ENCODE peak calls at places on chromosomes 12 and 14, in ten cellular contexts. S, E, K, A, Z, Q, Y, B, D and W are unnamed samples. For H3K36me3, the result is how much of the 10 kb centered on the place peaks cover.

GRCh38 chr12:101498252-101498651 is 23.1 kb downstream of the SPIC start:
- DNase-seq in S (no peak), E (no peak), K (no peak), A (no peak), Z (no peak), Q (no peak), Y (no peak), B (no peak), D (no peak), W (no peak)

GRCh38 chr12:78057075-78057474 is 226.4 kb downstream of the NAV3 start:
- DNase-seq in S (no peak), E (no peak), K (no peak), A (no peak), Z (no peak), Q (no peak), Y (no peak), B (no peak), D (no peak), W (no peak)

GRCh38 chr12:23108957-23109356 is 484.0 kb downstream of the ETNK1 start:
- DNase-seq in S (peak), E (no peak), K (no peak), A (no peak), Z (no peak), Q (no peak), Y (no peak), B (no peak), D (no peak), W (no peak)

GRCh38 chr12:19095869-19096480 is 33.6 kb upstream of the PLEKHA5 start:
- DNase-seq in S (no peak), E (no peak), K (no peak), A (no peak), Z (no peak), Q (no peak), Y (no peak), B (no peak), D (peak), W (no peak)

GRCh38 chr12:39595923-39596322 is 23.7 kb downstream of the ABCD2 start:
- DNase-seq in S (no peak), E (peak), K (no peak), A (no peak), Z (no peak), Q (no peak), Y (no peak), B (no peak), D (no peak), W (no peak)

GRCh38 chr12:69388371-69388770 is 28.8 kb downstream of the YEATS4 start:
- DNase-seq in S (peak), E (no peak), K (no peak), A (no peak), Z (peak), Q (no peak), Y (no peak), B (no peak), D (peak), W (no peak)

GRCh38 chr12:109588461-109589239 is 15.1 kb downstream of the MVK start:
- DNase-seq in S (no peak), E (no peak), K (no peak), A (no peak), Z (no peak), Q (no peak), Y (no peak), B (no peak), D (no peak), W (no peak)

GRCh38 chr12:94074216-94074969 is 74.0 kb upstream of the PLXNC1 start:
- DNase-seq in S (no peak), E (peak), K (peak), A (no peak), Z (no peak), Q (peak), Y (no peak), B (no peak), D (no peak), W (peak)

GRCh38 chr14:85254718-85255117 is 275.2 kb upstream of the FLRT2 start:
- DNase-seq in S (no peak), E (no peak), K (no peak), A (no peak), Z (no peak), Q (no peak), Y (no peak), B (no peak), D (no peak), W (no peak)

GRCh38 chr12:67981236-67982164 is 7.7 kb upstream of the IFNG-AS1 start:
- DNase-seq in S (no peak), E (no peak), K (no peak), A (no peak), Z (peak), Q (no peak), Y (no peak), B (no peak), D (peak), W (no peak)

GRCh38 chr12:131830335-131831020 is 2.3 kb downstream of the MMP17 start:
- DNase-seq in S (peak), E (peak), K (peak), A (peak), Z (peak), Q (peak), Y (peak), B (peak), D (peak), W (peak)

GRCh38 chr14:60196291-60196690 is 31.1 kb upstream of the DHRS7 start:
- DNase-seq in S (no peak), E (no peak), K (no peak), A (no peak), Z (no peak), Q (no peak), Y (no peak), B (no peak), D (no peak), W (no peak)

GRCh38 chr12:93085383-93086287 is 156.5 kb upstream of the EEA1 start:
- DNase-seq in S (no peak), E (no peak), K (no peak), A (no peak), Z (no peak), Q (no peak), Y (no peak), B (no peak), D (no peak), W (no peak)

GRCh38 chr12:13206560-13206897 is 10.0 kb downstream of the EMP1 start:
- DNase-seq in S (no peak), E (no peak), K (no peak), A (no peak), Z (no peak), Q (no peak), Y (no peak), B (no peak), D (no peak), W (no peak)

GRCh38 chr14:104979758-104980591 is 1.8 kb upstream of the AHNAK2 start:
- DNase-seq in S (peak), E (no peak), K (peak), A (peak), Z (no peak), Q (peak), Y (peak), B (peak), D (peak), W (peak)

GRCh38 chr12:130202201-130202600 is 39.9 kb downstream of the FZD10 start:
- DNase-seq in S (no peak), E (no peak), K (no peak), A (no peak), Z (no peak), Q (peak), Y (no peak), B (no peak), D (no peak), W (no peak)

GRCh38 chr14:76647699-76648298 is 113.5 kb upstream of the VASH1 start:
- DNase-seq in S (peak), E (peak), K (peak), A (no peak), Z (peak), Q (no peak), Y (no peak), B (no peak), D (peak), W (peak)

GRCh38 chr14:103597623-103598372 is 31.2 kb upstream of the KLC1 start:
- DNase-seq in S (no peak), E (no peak), K (peak), A (no peak), Z (peak), Q (no peak), Y (no peak), B (no peak), D (peak), W (no peak)

GRCh38 chr12:22474970-22475720 is 69.2 kb downstream of the C2CD5 start:
- DNase-seq in S (no peak), E (no peak), K (no peak), A (no peak), Z (no peak), Q (no peak), Y (no peak), B (no peak), D (no peak), W (no peak)

GRCh38 chr14:36820111-36820709 is 158.6 kb downstream of the PAX9 start:
- DNase-seq in S (no peak), E (no peak), K (no peak), A (no peak), Z (no peak), Q (no peak), Y (no peak), B (no peak), D (no peak), W (no peak)

GRCh38 chr14:84493779-84494178 is 1036.2 kb upstream of the FLRT2 start:
- DNase-seq in S (no peak), E (no peak), K (no peak), A (no peak), Z (no peak), Q (no peak), Y (no peak), B (no peak), D (no peak), W (no peak)

GRCh38 chr14:63641473-63642228 is at the start of gene WDR89:
- DNase-seq in S (peak), E (peak), K (peak), A (peak), Z (peak), Q (peak), Y (peak), B (peak), D (peak), W (peak)

GRCh38 chr14:100898935-100899840 is 4.3 kb downstream of the RTL1 start:
- DNase-seq in S (peak), E (no peak), K (no peak), A (peak), Z (no peak), Q (peak), Y (peak), B (no peak), D (no peak), W (no peak)

GRCh38 chr12:117151195-117152031 is 38.9 kb downstream of the FBXO21 start:
- DNase-seq in S (peak), E (peak), K (peak), A (peak), Z (peak), Q (peak), Y (no peak), B (peak), D (peak), W (peak)

GRCh38 chr14:102317564-102318248 is 1.8 kb upstream of the ZNF839 start:
- DNase-seq in S (peak), E (no peak), K (peak), A (no peak), Z (no peak), Q (peak), Y (no peak), B (no peak), D (no peak), W (no peak)

GRCh38 chr12:116687888-116688287 is 50.0 kb downstream of the SPRING1 start:
- DNase-seq in S (peak), E (no peak), K (peak), A (peak), Z (peak), Q (no peak), Y (no peak), B (peak), D (no peak), W (peak)

GRCh38 chr14:70664698-70665447 is 23.2 kb downstream of the TTC9 start:
- DNase-seq in S (no peak), E (no peak), K (no peak), A (no peak), Z (no peak), Q (no peak), Y (no peak), B (no peak), D (no peak), W (no peak)

GRCh38 chr14:52791204-52792096 is at the start of gene GNPNAT1:
- DNase-seq in S (peak), E (peak), K (peak), A (peak), Z (peak), Q (peak), Y (peak), B (peak), D (peak), W (peak)
- TF ChIP-seq POLR2A in S (peak), E (peak), K (peak), A (peak), Z (peak), Q (peak), Y (no peak), B (peak), D (peak), W (peak)

DNA sequence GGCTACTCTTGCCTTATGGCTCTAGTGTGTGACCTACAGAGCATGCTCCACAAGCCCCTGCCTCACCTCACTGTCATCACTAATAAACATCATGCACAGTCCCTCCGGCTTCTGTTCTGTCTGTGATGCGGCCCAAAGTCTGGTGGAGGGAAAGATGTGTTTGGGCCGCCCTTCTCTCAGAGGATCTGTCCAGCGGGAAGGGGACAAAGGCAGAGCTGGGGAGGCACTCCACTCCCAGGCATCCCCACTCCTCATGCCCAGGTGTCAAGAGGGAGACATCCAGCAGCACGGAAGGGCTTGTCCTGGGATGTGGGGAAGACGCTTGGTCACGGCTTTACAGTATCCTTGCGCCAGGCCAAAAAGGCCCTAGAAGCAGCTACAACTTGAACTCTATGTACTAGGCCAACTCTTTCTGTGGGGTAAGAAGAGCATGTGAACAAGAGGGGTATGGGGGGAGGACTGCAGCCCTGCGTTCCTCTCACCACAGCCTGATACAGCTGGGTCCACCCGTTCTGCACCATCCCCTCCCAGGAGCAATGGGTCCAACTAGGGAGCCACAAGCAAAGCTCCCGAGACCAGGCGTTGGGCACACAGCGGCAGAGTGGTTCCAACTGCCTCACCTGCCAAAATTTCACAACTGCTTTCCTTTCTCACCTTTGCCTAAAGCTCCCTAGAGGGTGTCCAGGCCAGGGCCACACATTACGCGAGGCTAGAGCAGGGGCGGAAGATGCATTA is 10.7 kb downstream of the CACNB3 start:
- DNase-seq in S (no peak), E (no peak), K (no peak), A (no peak), Z (no peak), Q (no peak), Y (no peak), B (no peak), D (no peak), W (no peak)
- H3K36me3 ChIP-seq in S (under half), E (under half), K (under half), A (under half), Z (under half), Q (half or more), Y (under half), B (half or more), D (half or more), W (under half)

GRCh38 chr14:51239813-51240803 is at the start of gene TMX1:
- DNase-seq in S (peak), E (peak), K (peak), A (peak), Z (peak), Q (peak), Y (peak), B (peak), D (peak), W (peak)
- TF ChIP-seq POLR2A in S (peak), E (peak), K (peak), A (peak), Z (peak), Q (peak), Y (peak), B (peak), D (peak), W (peak)

GRCh38 chr12:112191201-112191600 is 65.8 kb downstream of the TRAFD1 start:
- DNase-seq in S (no peak), E (no peak), K (no peak), A (no peak), Z (no peak), Q (no peak), Y (no peak), B (no peak), D (no peak), W (no peak)

GRCh38 chr12:112188130-112188830 is 62.9 kb downstream of the TRAFD1 start:
- DNase-seq in S (no peak), E (no peak), K (no peak), A (no peak), Z (no peak), Q (peak), Y (no peak), B (no peak), D (no peak), W (no peak)

GRCh38 chr12:112191840-112192321 is 66.5 kb downstream of the TRAFD1 start:
- DNase-seq in S (peak), E (no peak), K (no peak), A (no peak), Z (no peak), Q (no peak), Y (no peak), B (no peak), D (peak), W (no peak)

GRCh38 chr12:112192475-112192874 is 67.1 kb downstream of the TRAFD1 start:
- DNase-seq in S (no peak), E (no peak), K (no peak), A (no peak), Z (no peak), Q (no peak), Y (no peak), B (no peak), D (no peak), W (no peak)

DNA sequence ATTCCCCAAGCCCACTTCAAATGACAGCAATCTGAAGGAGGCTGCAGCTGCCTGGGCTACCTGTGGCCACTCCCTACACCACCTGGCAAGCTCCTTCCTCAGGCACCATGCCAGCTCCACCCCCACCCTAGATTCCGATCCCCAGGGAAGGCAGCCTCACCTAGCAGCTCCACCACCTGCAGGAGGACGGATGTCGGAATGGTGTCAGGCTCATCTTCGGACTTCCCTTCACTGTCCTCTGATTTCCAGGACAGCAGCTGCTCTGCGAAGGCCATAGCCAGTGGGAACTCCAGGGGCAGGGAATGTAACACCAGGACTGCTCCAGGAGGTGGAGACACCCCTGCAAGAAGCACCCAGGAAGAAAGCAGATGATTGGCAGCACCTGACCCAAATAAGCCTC is 65.3 kb downstream of the TRAFD1 start:
- DNase-seq in S (no peak), E (no peak), K (no peak), A (no peak), Z (no peak), Q (no peak), Y (no peak), B (no peak), D (no peak), W (peak)
- H3K36me3 ChIP-seq in S (under half), E (under half), K (under half), A (under half), Z (under half), Q (under half), Y (under half), B (half or more), D (under half), W (under half)